ENCODE peak calls at places on chromosomes 11 and 22, in eight cellular contexts. W, H, U, Y, E, J, R and B are unnamed samples.

GRCh38 chr11:2302844-2303626 is 1.2 kb downstream of the TSPAN32 start:
- DNase-seq in W (no peak), H (no peak), U (peak), Y (peak), E (no peak), J (peak), R (peak), B (no peak)

GRCh38 chr11:131977231-131977630 is 606.8 kb downstream of the NTM start:
- DNase-seq in W (no peak), H (no peak), U (no peak), Y (no peak), E (no peak), J (no peak), R (no peak), B (peak)

GRCh38 chr11:124875943-124876817 is 10.9 kb downstream of the ROBO3 start:
- DNase-seq in W (peak), H (peak), U (peak), Y (peak), E (peak), J (peak), R (peak), B (peak)

GRCh38 chr11:130886704-130887103 is 29.6 kb downstream of the SNX19 start:
- DNase-seq in W (no peak), H (no peak), U (no peak), Y (no peak), E (no peak), J (no peak), R (no peak), B (no peak)

GRCh38 chr11:69089258-69089657 is 40.5 kb downstream of the TPCN2 start:
- DNase-seq in W (no peak), H (peak), U (no peak), Y (no peak), E (no peak), J (no peak), R (peak), B (peak)

GRCh38 chr11:83363280-83363679 is 77.1 kb upstream of the CCDC90B start:
- DNase-seq in W (no peak), H (no peak), U (no peak), Y (no peak), E (no peak), J (no peak), R (no peak), B (no peak)

GRCh38 chr11:67482275-67482735 is 521 bp upstream of the AIP start:
- DNase-seq in W (no peak), H (no peak), U (no peak), Y (no peak), E (peak), J (no peak), R (no peak), B (no peak)

GRCh38 chr22:40525250-40525884 is 111.2 kb downstream of the MRTFA start:
- DNase-seq in W (no peak), H (peak), U (peak), Y (no peak), E (no peak), J (peak), R (peak), B (peak)

GRCh38 chr11:105189586-105189985 is 50.0 kb upstream of the CARD18 start:
- DNase-seq in W (no peak), H (no peak), U (no peak), Y (no peak), E (no peak), J (no peak), R (no peak), B (peak)

GRCh38 chr11:88484873-88485621 is 147.5 kb upstream of the CTSC start:
- DNase-seq in W (peak), H (peak), U (peak), Y (no peak), E (no peak), J (no peak), R (no peak), B (peak)

DNA sequence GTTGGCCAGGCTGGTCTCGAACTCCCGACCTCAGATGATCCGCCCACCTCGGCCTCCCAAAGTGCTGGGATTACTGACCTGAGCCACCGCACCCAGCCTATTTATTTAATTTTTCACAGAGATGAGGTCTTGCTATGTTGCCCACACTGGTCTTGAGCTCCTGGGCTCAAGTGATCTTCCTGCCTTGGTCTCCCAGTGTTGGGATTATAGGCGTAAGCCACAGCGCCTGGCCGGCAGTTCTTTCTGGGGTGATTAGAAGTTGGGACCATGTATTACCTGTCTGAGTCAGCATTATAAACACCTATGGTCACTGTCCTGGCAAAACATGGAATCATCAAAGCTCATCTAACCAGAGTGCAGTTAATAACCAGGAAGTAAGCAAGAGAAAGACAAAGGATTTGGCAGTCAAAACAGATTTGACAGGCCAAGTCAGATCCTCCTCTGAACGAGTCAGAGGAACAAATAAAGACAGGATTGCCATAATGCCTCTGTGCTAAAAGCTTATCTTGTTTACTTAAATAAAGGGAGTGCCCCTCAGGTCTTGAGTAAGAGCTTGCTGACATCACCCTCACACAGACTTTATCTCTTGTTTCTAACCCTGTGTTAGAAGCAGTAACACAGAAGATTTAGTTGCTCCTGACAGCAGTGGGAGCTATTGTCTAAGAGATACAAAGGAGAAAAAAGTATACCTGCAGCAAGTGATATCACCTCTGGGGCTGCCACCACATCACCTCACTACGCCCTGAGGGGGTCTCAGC is 3.7 kb downstream of the SERPIND1 start:
- DNase-seq in W (peak), H (peak), U (no peak), Y (peak), E (peak), J (no peak), R (no peak), B (peak)
- TF ChIP-seq CTCF in W (peak), H (peak), U (no peak), Y (no peak), E (no peak), J (no peak), R (no peak), B (peak)

GRCh38 chr11:64661146-64661545 is 61.9 kb downstream of the NRXN2 start:
- DNase-seq in W (no peak), H (peak), U (no peak), Y (no peak), E (peak), J (no peak), R (peak), B (peak)
- H3K4me3 ChIP-seq in W (no peak), H (no peak), U (no peak), Y (no peak), E (peak), J (no peak), R (peak), B (no peak)

DNA sequence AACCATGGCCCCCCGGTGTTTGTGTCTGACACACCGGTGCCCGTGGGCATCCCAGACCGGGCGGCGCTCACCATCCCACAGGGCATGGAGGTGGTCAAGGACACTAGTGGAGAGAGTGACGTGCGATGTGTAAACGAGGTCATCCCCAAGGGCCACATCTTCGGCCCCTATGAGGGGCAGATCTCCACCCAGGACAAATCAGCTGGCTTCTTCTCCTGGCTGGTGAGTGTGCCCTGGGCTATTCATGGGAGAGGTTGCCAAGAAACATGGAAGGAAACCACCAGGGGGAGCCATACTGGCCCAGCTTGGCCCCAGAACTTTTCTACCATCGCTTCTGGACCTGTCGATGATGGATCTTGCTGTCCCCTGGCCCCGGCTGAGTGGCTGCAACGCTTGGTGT is 36.5 kb downstream of the PRDM11 start:
- DNase-seq in W (peak), H (peak), U (no peak), Y (no peak), E (no peak), J (no peak), R (no peak), B (peak)
- TF ChIP-seq CTCF in W (peak), H (peak), U (no peak), Y (no peak), E (peak), J (peak), R (peak), B (peak)

DNA sequence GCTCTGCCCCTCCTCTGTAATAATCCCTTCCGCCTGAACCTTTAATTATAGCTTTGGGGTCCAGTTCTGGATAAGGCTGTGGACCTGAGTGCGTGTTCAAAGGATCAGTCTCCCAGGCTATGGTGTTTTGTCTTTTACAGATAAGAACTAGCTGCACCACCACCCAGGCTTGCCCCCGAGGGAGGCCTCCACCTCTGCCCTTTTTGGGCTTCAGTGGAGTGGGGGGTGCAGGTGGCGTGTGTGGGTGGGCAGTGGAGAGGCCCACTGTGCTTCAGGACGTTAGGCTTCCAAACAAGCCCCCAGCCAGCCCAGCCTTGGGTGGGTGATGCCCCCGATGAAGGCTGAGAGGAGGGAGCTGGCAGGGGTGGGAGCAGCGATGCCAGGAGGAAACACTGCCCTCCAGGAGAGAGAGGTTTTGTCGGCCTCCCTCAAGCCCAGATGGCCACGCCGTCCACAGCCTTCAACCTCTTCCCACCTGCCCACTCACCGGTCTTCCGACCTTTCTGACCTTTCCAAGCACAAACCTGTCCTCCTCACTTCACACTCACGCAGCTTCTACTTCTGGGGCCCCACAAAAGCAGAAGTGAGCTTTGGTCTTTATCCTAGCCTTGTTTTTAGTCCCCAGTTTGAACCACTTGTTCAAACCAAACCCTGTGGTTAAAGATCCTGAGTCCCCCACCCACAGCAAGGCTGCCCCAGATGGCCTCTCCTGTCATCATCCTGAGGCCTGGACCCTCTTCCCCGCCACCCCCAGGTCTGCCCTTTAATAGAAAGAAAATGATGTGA is 20.4 kb downstream of the PSMD13 start:
- DNase-seq in W (no peak), H (no peak), U (no peak), Y (no peak), E (no peak), J (no peak), R (no peak), B (no peak)
- H3K4me3 ChIP-seq in W (no peak), H (no peak), U (no peak), Y (no peak), E (no peak), J (no peak), R (no peak), B (no peak)

DNA sequence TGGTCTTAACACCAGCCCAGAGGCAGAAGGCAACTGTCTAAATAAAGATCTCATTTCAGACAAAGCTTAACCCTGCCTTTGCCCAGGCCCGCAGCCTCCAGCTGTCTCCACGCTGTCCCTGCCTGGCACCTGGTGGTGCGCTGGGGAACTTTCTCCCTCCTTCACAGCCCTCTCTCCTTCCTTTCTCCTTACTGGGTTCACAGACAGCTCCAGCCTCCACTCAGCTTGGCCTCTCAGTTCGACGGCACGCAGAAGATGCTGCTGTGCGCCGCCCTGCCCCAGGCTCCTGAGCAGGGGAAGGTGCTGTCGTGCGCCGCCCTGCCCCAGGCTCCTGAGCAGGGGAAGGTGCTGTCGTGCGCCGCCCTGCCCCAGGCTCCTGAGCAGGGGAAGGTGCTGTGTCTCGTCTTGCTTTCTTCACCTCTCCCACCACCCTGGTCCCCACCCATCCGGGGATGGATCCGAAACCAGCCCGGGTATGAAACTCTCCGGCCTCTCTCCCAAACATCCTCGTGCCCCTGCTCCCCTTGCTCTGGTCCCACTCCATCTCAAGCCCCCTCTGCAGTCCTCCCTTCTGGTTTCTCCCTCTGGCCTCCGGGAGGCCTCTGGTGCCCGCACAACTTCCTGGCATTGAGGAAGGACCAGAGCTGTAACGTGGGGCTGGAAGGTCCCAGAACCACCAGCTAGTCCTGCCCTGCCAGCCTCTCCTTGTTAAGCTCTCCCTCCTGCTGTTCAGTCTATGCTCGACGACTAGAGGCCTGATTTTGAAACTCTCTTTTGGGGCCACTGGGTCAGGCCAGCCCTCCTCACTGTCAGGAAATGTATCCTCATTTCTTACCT is 22.9 kb upstream of the JAM3 start:
- DNase-seq in W (no peak), H (no peak), U (peak), Y (no peak), E (peak), J (peak), R (peak), B (no peak)
- TF ChIP-seq CTCF in W (no peak), H (peak), U (no peak), Y (no peak), E (peak), J (peak), R (peak), B (peak)